ENCODE peak calls at places on chromosomes 12 and 14, in seven cellular contexts. P, K, U, W, V, O and E are unnamed samples.

GRCh38 chr14:21300892-21301291 is 21.0 kb downstream of the RPGRIP1 start:
- DNase-seq in P (no peak), K (peak), U (peak), W (peak), V (peak), O (no peak), E (no peak)

GRCh38 chr12:80445083-80445482 is 1.0 kb downstream of the PTPRQ start:
- DNase-seq in P (no peak), K (no peak), U (peak), W (no peak), V (no peak), O (no peak), E (no peak)

GRCh38 chr12:57894577-57895292 is 46.6 kb upstream of the ATP23 start:
- DNase-seq in P (no peak), K (no peak), U (no peak), W (no peak), V (no peak), O (peak), E (no peak)

GRCh38 chr12:39028382-39028781 is 123.0 kb upstream of the CPNE8 start:
- DNase-seq in P (no peak), K (no peak), U (no peak), W (no peak), V (no peak), O (no peak), E (no peak)

GRCh38 chr14:91354979-91355685 is 62.5 kb downstream of the CCDC88C start:
- DNase-seq in P (no peak), K (no peak), U (no peak), W (peak), V (peak), O (peak), E (no peak)

GRCh38 chr14:33986804-33987203 is 35.9 kb upstream of the EGLN3 start:
- DNase-seq in P (peak), K (no peak), U (peak), W (no peak), V (no peak), O (no peak), E (peak)

GRCh38 chr14:21024668-21025373 is at the start of gene NDRG2:
- DNase-seq in P (peak), K (peak), U (peak), W (peak), V (peak), O (peak), E (no peak)

GRCh38 chr14:68842298-68842697 is 49.4 kb upstream of the ZFP36L1 start:
- DNase-seq in P (no peak), K (no peak), U (peak), W (no peak), V (no peak), O (no peak), E (no peak)

GRCh38 chr12:42684171-42685071 is 94.9 kb upstream of the PRICKLE1 start:
- DNase-seq in P (no peak), K (no peak), U (peak), W (no peak), V (no peak), O (no peak), E (no peak)

GRCh38 chr12:16361142-16361783 is 13.8 kb downstream of the MGST1 start:
- DNase-seq in P (no peak), K (no peak), U (no peak), W (no peak), V (no peak), O (no peak), E (no peak)

GRCh38 chr14:68633131-68633991 is 159.5 kb downstream of the ZFP36L1 start:
- DNase-seq in P (no peak), K (peak), U (peak), W (no peak), V (peak), O (no peak), E (no peak)

GRCh38 chr14:94748667-94749347 is 21.1 kb downstream of the GSC start:
- DNase-seq in P (peak), K (no peak), U (no peak), W (peak), V (no peak), O (peak), E (peak)

GRCh38 chr14:103716899-103717411 is 1.3 kb downstream of the ZFYVE21 start:
- DNase-seq in P (no peak), K (no peak), U (no peak), W (no peak), V (no peak), O (no peak), E (no peak)
- H3K4me3 ChIP-seq in P (peak), K (peak), U (peak), W (peak), V (peak), O (peak), E (peak)

GRCh38 chr12:19397534-19397933 is 41.8 kb upstream of the AEBP2 start:
- DNase-seq in P (peak), K (no peak), U (peak), W (no peak), V (no peak), O (no peak), E (no peak)

GRCh38 chr12:19398376-19399363 is 40.6 kb upstream of the AEBP2 start:
- DNase-seq in P (no peak), K (no peak), U (no peak), W (no peak), V (no peak), O (no peak), E (no peak)

GRCh38 chr12:19402743-19403400 is 36.4 kb upstream of the AEBP2 start:
- DNase-seq in P (peak), K (peak), U (peak), W (no peak), V (no peak), O (no peak), E (peak)

GRCh38 chr12:19404232-19404880 is 34.9 kb upstream of the AEBP2 start:
- DNase-seq in P (no peak), K (no peak), U (no peak), W (no peak), V (peak), O (no peak), E (no peak)

DNA sequence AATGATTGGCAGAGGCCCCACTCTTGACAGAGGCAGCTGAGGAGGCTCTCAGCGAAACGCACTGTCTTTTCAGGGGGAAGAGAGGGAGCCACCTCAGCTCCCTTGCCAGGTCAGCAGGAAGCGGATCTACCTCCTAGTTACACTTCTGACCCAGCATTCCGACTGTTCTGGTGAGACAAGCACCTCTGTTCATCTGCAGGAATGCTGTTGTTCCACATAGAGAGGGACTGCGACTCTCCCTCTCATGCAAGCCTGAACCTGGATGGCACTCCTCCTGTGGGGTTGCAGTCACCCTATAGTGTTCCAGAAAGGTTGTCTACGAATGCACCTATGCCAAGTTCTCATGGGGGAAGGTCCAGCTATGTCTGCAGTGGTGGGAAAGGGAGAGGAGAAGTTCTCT is 37.1 kb upstream of the AEBP2 start:
- DNase-seq in P (no peak), K (no peak), U (no peak), W (no peak), V (no peak), O (no peak), E (no peak)
- TF ChIP-seq CTCF in P (no peak), K (no peak), U (no peak), W (no peak), V (no peak), O (no peak), E (no peak)

GRCh38 chr14:73751157-73751691 is 37.0 kb upstream of the PNMA1 start:
- DNase-seq in P (no peak), K (no peak), U (no peak), W (no peak), V (peak), O (no peak), E (no peak)
- H3K27ac ChIP-seq in P (no peak), K (peak), U (no peak), W (no peak), V (no peak), O (no peak), E (no peak)

DNA sequence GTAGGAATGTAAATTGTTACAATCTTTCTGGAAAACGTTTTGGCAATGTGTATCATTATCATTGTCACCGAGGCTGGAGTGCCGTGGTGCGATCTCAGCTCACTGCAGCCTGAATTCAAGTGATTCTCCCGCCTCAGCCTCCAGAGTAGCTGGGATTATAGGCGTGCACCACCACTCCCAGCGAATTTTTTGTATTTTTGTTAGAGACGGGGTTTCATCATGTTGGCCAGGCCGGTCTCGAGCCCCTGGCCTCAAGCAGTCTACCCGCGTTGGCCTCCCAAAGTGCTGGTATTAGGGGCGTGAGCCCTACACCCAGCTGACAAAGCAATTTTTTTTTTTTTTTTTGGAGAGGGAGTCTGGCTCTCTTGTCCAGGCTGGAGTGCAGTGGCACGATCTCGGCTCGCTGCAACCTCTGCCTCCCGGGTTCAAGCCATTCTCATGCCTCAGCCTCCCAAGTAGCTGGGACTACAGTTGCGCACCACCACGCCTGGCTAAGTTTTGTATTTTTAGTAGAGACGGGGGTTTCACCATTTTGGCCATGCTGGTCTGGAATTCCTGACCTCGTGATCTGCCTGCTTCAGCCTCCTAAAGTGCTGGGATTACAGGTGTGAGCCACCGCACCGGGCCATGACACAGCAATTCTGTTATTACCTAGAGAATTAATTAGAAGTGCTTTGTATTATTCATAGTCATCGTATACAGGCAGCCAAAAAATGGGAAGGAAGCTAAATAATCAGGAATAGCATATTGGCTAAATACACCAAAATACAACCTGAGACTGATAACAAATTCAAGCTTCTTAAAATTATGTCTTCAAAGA is 1.2 kb downstream of the ACTR6 start:
- DNase-seq in P (no peak), K (no peak), U (no peak), W (no peak), V (no peak), O (no peak), E (no peak)
- H3K4me3 ChIP-seq in P (peak), K (peak), U (peak), W (peak), V (peak), O (peak), E (peak)

GRCh38 chr14:50001999-50002925 is 109.4 kb downstream of the ARF6 start:
- DNase-seq in P (no peak), K (no peak), U (no peak), W (no peak), V (peak), O (no peak), E (no peak)

GRCh38 chr14:50006141-50006540 is 110.2 kb downstream of the VCPKMT start:
- DNase-seq in P (no peak), K (no peak), U (no peak), W (peak), V (no peak), O (no peak), E (no peak)

GRCh38 chr14:50002926-50003212 is 110.0 kb downstream of the ARF6 start:
- DNase-seq in P (no peak), K (no peak), U (no peak), W (no peak), V (no peak), O (no peak), E (peak)

GRCh38 chr14:50001146-50001998 is 108.5 kb downstream of the ARF6 start:
- DNase-seq in P (peak), K (no peak), U (peak), W (no peak), V (peak), O (peak), E (peak)

GRCh38 chr14:50003213-50004021 is 110.5 kb downstream of the ARF6 start:
- DNase-seq in P (peak), K (peak), U (peak), W (peak), V (peak), O (peak), E (peak)
- TF ChIP-seq CTCF in P (no peak), K (peak), U (peak), W (peak), V (peak), O (peak), E (peak)

DNA sequence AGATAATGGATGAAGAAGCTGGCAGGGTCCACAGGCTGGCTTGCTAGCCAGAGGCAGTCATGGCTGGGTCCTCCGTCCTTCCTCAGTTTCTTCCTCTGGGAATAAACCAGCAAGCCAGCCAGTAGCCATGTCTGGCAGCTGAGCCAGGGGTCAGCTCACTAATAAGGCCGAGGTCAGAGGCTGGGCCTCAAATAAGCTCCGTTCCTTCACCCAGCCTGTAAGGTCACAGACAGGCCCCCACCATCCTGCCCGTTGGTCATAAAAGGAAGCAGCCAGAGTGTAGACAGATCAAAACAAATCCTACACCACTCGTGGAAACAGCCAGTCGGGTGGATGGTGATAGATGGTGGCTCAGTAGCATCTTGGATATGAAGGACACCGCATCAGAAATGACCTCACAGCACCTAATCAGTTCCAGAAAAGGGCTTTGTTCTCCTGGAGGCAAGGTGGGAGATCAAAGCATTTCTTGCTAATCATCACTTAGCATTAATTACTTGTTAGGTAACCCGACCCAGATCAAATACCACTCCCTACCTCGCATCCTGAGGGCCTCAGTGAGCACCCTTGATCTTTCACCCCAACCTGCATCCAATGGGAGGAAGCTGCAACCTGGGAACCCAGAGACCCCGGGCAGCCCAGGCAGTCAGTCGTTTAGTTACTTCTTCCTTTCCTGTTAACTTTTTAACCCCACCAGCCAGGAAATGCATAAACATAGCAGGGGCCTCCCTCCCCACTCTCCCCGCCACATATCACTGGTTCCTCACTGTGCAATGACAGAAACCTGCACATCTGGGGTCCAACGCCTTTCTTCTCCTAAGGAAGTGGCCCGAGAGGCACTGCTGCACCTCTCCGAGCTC is 90.2 kb downstream of the KDM2B start:
- DNase-seq in P (no peak), K (no peak), U (no peak), W (no peak), V (no peak), O (no peak), E (no peak)
- H3K27ac ChIP-seq in P (no peak), K (no peak), U (no peak), W (no peak), V (no peak), O (no peak), E (no peak)

DNA sequence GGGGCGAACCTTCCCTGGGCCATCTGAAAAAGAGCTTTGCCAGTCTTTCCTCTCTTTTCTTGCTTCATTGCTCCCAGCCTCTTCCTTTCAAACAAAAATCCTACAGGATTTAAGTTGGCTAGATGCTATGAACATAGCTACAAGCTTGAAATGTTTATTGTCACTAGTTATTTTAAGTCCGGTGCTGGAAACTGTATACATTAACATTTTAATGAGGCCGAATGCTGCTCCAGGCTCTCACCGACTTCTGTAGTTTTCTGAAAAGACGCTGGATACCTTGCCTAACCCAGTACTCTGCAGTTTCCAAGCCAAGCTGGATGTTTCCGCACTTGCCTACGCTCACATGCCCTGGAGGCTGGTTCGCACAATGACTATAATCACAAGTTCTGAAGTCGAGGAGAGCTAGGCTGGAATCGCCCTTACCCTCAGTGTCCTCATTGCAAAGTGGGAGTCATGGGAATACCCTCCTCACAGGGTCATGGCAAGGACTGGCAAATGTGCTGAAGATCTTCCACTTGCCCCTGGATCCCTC is 39.1 kb downstream of the LTBP2 start:
- DNase-seq in P (no peak), K (no peak), U (peak), W (no peak), V (no peak), O (no peak), E (peak)
- H3K4me3 ChIP-seq in P (peak), K (no peak), U (peak), W (peak), V (no peak), O (no peak), E (peak)

GRCh38 chr12:53498235-53498630 is 1.0 kb downstream of the MAP3K12 start:
- DNase-seq in P (no peak), K (no peak), U (no peak), W (no peak), V (no peak), O (no peak), E (no peak)

GRCh38 chr12:53500776-53501614 is at the start of gene TARBP2:
- DNase-seq in P (peak), K (peak), U (peak), W (peak), V (peak), O (peak), E (peak)

GRCh38 chr12:53497461-53497860 is 1.8 kb downstream of the MAP3K12 start:
- DNase-seq in P (no peak), K (no peak), U (no peak), W (no peak), V (no peak), O (no peak), E (no peak)

GRCh38 chr12:53500119-53500775 is 836 bp upstream of the TARBP2 start:
- DNase-seq in P (peak), K (no peak), U (peak), W (peak), V (no peak), O (no peak), E (peak)

GRCh38 chr12:53499261-53500118 is at the start of gene MAP3K12:
- DNase-seq in P (peak), K (peak), U (peak), W (peak), V (peak), O (peak), E (peak)
- TF ChIP-seq CTCF in P (peak), K (no peak), U (no peak), W (no peak), V (no peak), O (peak), E (peak)

GRCh38 chr12:46965137-46965536 is 114.3 kb upstream of the PCED1B start:
- DNase-seq in P (no peak), K (no peak), U (peak), W (no peak), V (no peak), O (no peak), E (no peak)
- H3K27ac ChIP-seq in P (no peak), K (peak), U (no peak), W (peak), V (no peak), O (no peak), E (no peak)

GRCh38 chr12:71999795-72000194 is 61.1 kb downstream of the TPH2 start:
- DNase-seq in P (no peak), K (no peak), U (peak), W (no peak), V (no peak), O (no peak), E (no peak)
- H3K4me3 ChIP-seq in P (no peak), K (no peak), U (no peak), W (no peak), V (no peak), O (no peak), E (no peak)